ENCODE peak calls at places on chromosomes 13 and 19, in nine cellular contexts. W is CD4-positive, alpha-beta T cell; Z is left ventricle myocardium inferior; N is K562; I is SW480; S is stimulated activated CD4-positive, alpha-beta T cell treated with anti-CD3 and anti-CD28 coated beads, Interleukin-1b, Interleukin-23, amount 100 ng/mL, for 1 hour; R is AG09309; X is MV-4-11; V is Kasumi-1. P is an unnamed sample.

GRCh38 chr13:34611678-34612077 is 330.4 kb upstream of the NBEA start:
- DNase-seq in W (no peak), Z (no peak), N (no peak), I (no peak), S (no peak), R (no peak), X (no peak), V (no peak), P (no peak)

GRCh38 chr13:44271031-44271433 is 102.6 kb upstream of the SERP2 start:
- DNase-seq in W (no peak), Z (no peak), N (peak; percentile 12), I (no peak), S (no peak), R (peak; percentile 45), X (no peak), V (no peak), P (no peak)

GRCh38 chr13:100301418-100301817 is 212.5 kb downstream of the PCCA start:
- DNase-seq in W (no peak), Z (no peak), N (no peak), I (no peak), S (no peak), R (no peak), X (no peak), V (no peak), P (no peak)

GRCh38 chr13:51782026-51782710 is 21.8 kb downstream of the DHRS12 start:
- DNase-seq in W (no peak), Z (no peak), N (no peak), I (no peak), S (no peak), R (no peak), X (no peak), V (no peak), P (no peak)

GRCh38 chr19:23718802-23719201 is 31.8 kb upstream of the ZNF675 start:
- DNase-seq in W (no peak), Z (no peak), N (no peak), I (no peak), S (no peak), R (no peak), X (no peak), V (no peak), P (no peak)

GRCh38 chr13:25971499-25972145 is 80.2 kb downstream of the SHISA2 start:
- DNase-seq in W (no peak), Z (no peak), N (no peak), I (no peak), S (no peak), R (no peak), X (no peak), V (no peak), P (no peak)

GRCh38 chr13:99393791-99394735 is 86.9 kb upstream of the GPR183 start:
- DNase-seq in W (no peak), Z (no peak), N (no peak), I (no peak), S (no peak), R (no peak), X (no peak), V (no peak), P (no peak)

GRCh38 chr19:3041756-3042517 is 12.9 kb upstream of the TLE2 start:
- DNase-seq in W (no peak), Z (no peak), N (peak; percentile 56), I (no peak), S (no peak), R (no peak), X (no peak), V (no peak), P (peak; percentile 51)

GRCh38 chr13:26707122-26708006 is 53.2 kb downstream of the GPR12 start:
- DNase-seq in W (no peak), Z (no peak), N (peak; percentile 14), I (peak; percentile 72), S (no peak), R (peak; percentile 10), X (peak; percentile 34), V (peak; percentile 52), P (no peak)

GRCh38 chr19:18023596-18024212 is 15.7 kb downstream of the ARRDC2 start:
- DNase-seq in W (peak; percentile 76), Z (peak; percentile 92), N (no peak), I (no peak), S (peak; percentile 48), R (no peak), X (peak; percentile 87), V (peak; percentile 94), P (peak; percentile 96)

GRCh38 chr19:12937243-12938053 is 961 bp upstream of the CALR start:
- DNase-seq in W (no peak), Z (no peak), N (no peak), I (peak; percentile 65), S (no peak), R (no peak), X (peak; percentile 94), V (peak; percentile 96), P (peak; percentile 65)

GRCh38 chr19:7738023-7738422 is 6.1 kb upstream of the CLEC4G start:
- DNase-seq in W (no peak), Z (no peak), N (no peak), I (no peak), S (no peak), R (no peak), X (no peak), V (no peak), P (no peak)

GRCh38 chr13:51742611-51743010 is 61.4 kb downstream of the DHRS12 start:
- DNase-seq in W (no peak), Z (no peak), N (no peak), I (no peak), S (no peak), R (no peak), X (no peak), V (no peak), P (no peak)

GRCh38 chr13:93721483-93721882 is 494.9 kb downstream of the GPC6 start:
- DNase-seq in W (no peak), Z (no peak), N (no peak), I (no peak), S (no peak), R (no peak), X (no peak), V (no peak), P (no peak)

GRCh38 chr13:95160112-95160906 is 140.9 kb downstream of the ABCC4 start:
- DNase-seq in W (no peak), Z (no peak), N (no peak), I (no peak), S (no peak), R (no peak), X (no peak), V (no peak), P (no peak)

P was measured in Right ventricle myocardium inferior.